ENCODE peak calls at places on chromosomes 16 and 17, in four cellular contexts. S is breast epithelium, I is cardiac muscle cell, O is PC-3. B is an unnamed sample.

GRCh38 chr16:73054732-73055481 is 7.0 kb upstream of the ZFHX3 start:
- DNase-seq in S (no peak), I (no peak), O (peak; percentile 77), B (no peak)

GRCh38 chr16:4015275-4015990 is 100.8 kb downstream of the ADCY9 start:
- DNase-seq in S (no peak), O (no peak), I (no peak), B (no peak)

GRCh38 chr16:74735162-74735452 is 34.4 kb upstream of the MLKL start:
- DNase-seq in S (no peak), O (no peak), I (no peak), B (no peak)

GRCh38 chr16:70691223-70692129 is 5.6 kb upstream of the MTSS2 start:
- DNase-seq in S (no peak), I (peak; percentile 55), O (no peak), B (no peak)

GRCh38 chr17:11637796-11638195 is 39.5 kb downstream of the DNAH9 start:
- DNase-seq in I (no peak), S (no peak), O (no peak), B (no peak)

GRCh38 chr16:55379876-55380390 is 55.9 kb downstream of the IRX6 start:
- DNase-seq in S (no peak), O (no peak), I (no peak), B (no peak)

GRCh38 chr17:80486692-80487091 is 10.3 kb upstream of the NPTX1 start:
- DNase-seq in S (no peak), O (no peak), I (no peak), B (no peak)

GRCh38 chr16:65123846-65124513 is 2.1 kb upstream of the CDH11 start:
- DNase-seq in S (no peak), O (no peak), I (no peak), B (no peak)

GRCh38 chr16:25270577-25270976 is 12.9 kb upstream of the ZKSCAN2 start:
- DNase-seq in S (no peak), O (no peak), I (no peak), B (no peak)

GRCh38 chr16:88804552-88805339 is 1.2 kb downstream of the CDT1 start:
- DNase-seq in I (no peak), O (peak; percentile 39), S (no peak), B (no peak)

GRCh38 chr17:17812211-17813054 is 24.4 kb downstream of the SREBF1 start:
- DNase-seq in O (peak; percentile 63), I (peak; percentile 73), S (peak; percentile 79), B (peak; percentile 60)

GRCh38 chr17:59840908-59841666 is 51.7 kb downstream of the TUBD1 start:
- DNase-seq in I (no peak), O (peak; percentile 45), S (no peak), B (no peak)

GRCh38 chr16:19235886-19236285 is 49.6 kb upstream of the CLEC19A start:
- DNase-seq in S (no peak), O (no peak), I (no peak), B (no peak)

GRCh38 chr16:82633964-82634600 is 7.3 kb downstream of the CDH13 start:
- DNase-seq in I (no peak), O (peak; percentile 25), S (no peak), B (no peak)

GRCh38 chr16:10539256-10539655 is 41.1 kb downstream of the EMP2 start:
- DNase-seq in I (no peak), O (peak; percentile 84), S (no peak), B (no peak)

GRCh38 chr16:30876867-30877266 is 17.0 kb downstream of the BCL7C start:
- DNase-seq in S (no peak), I (no peak), O (no peak), B (no peak)
- H3K4me1 ChIP-seq in S (no peaks in the 10 kb centered on the region), I (peaks cover 19% of the 10 kb centered on the region), O (peaks cover 12% of the 10 kb centered on the region), B (peaks cover 24% of the 10 kb centered on the region)

DNA sequence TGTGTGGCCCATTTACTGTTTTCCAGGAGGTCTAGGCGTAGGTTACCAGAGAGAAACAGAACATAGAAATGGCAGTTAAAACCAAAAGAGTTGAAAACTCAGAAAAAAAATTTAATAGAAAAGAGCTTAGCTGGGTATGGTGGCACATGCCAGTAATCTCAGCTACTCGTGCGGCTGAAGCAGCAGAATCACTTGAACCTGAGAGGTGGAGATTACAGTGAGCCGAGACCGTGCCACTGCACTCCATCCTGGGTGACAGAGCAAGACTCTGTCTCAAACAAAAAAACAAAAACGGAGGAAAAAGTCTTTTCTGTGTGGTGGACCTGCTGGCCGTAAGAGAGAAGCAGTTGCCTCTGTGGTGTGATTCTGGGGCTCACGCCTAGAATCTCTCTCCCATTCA is 35.8 kb downstream of the MRTFB start:
- DNase-seq in I (no peak), S (no peak), O (no peak), B (no peak)
- H3K4me3 ChIP-seq in I (no peak overlapping the region), S (no peak overlapping the region), O (no peak overlapping the region), B (no peak overlapping the region)

GRCh38 chr17:78595135-78595810 is 18.1 kb upstream of the DNAH17 start:
- DNase-seq in S (no peak), I (no peak), O (no peak), B (no peak)

GRCh38 chr17:78589031-78589675 is 12.0 kb upstream of the DNAH17 start:
- DNase-seq in O (no peak), S (no peak), I (no peak), B (no peak)

GRCh38 chr17:78589885-78590284 is 12.7 kb upstream of the DNAH17 start:
- DNase-seq in O (peak; percentile 43), S (no peak), I (no peak), B (no peak)

GRCh38 chr17:78591263-78591671 is 14.1 kb upstream of the DNAH17 start:
- DNase-seq in O (no peak), I (no peak), S (no peak), B (no peak)

GRCh38 chr17:78592991-78593329 is 15.8 kb upstream of the DNAH17 start:
- DNase-seq in O (no peak), I (no peak), S (no peak), B (no peak)
- H3K27ac ChIP-seq in O (peak overlapping the region; percentile 38), I (no peak overlapping the region), S (peak overlapping the region; percentile 52), B (no peak overlapping the region)

DNA sequence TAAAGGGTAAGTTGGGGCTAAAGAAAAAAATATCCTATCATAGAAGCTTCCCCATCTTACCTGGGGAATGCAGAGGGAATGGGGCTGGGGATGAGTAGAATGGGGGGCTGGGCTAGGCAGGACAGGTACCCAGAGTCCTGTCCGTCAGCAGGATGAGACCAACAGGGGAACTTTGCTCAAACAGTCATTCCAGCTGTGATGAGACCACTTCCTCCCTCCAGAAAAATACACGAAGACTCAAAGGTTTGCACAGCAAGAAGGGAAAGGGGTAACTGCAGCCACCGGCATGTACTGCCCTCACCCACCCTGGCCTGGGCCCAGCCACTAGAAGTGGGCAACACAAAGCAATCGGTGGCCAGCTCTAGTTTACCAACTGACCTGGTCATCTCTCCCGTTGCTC is 20.7 kb upstream of the SLC35B1 start:
- DNase-seq in I (no peak), S (no peak), O (no peak), B (no peak)
- H3K4me1 ChIP-seq in I (peaks cover 3% of the 10 kb centered on the region), S (no peaks in the 10 kb centered on the region), O (no peaks in the 10 kb centered on the region), B (peaks cover 36% of the 10 kb centered on the region)

GRCh38 chr17:81510524-81510797 is 2.1 kb downstream of the ACTG1 start:
- DNase-seq in O (no peak), I (no peak), S (no peak), B (no peak)
- H3K4me3 ChIP-seq in O (peak overlapping the region; percentile 99), I (peak overlapping the region; percentile 100), S (peak overlapping the region; percentile 79), B (peak overlapping the region; percentile 84)

DNA sequence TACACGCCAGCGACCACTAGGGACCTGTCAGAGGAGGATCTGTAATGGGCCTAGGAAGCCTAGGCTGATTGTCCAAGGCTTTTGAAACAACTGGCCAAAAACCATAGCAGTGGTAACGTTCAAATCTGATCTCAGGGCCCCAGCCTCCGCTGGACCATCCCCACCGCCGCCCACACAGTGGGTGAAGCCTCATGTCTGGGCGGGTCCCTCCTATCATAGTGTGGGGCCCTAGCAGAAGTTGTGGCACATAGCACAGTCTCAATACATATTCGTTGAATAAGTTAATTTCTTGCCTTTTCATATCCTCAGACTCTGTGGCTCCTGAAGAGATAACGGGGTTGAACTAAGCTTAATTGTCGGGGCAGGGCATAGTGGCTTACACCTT is 818 bp downstream of the DPH1 start:
- DNase-seq in S (no peak), I (no peak), O (no peak), B (no peak)
- H3K27ac ChIP-seq in S (no peak overlapping the region), I (peak overlapping the region; percentile 64), O (no peak overlapping the region), B (peak overlapping the region; percentile 73)

GRCh38 chr17:1027044-1027443 is 30.1 kb downstream of the TIMM22 start:
- DNase-seq in O (no peak), I (no peak), S (no peak), B (no peak)

GRCh38 chr17:1030684-1031557 is 34.0 kb downstream of the TIMM22 start:
- DNase-seq in O (no peak), S (no peak), I (no peak), B (no peak)

GRCh38 chr17:1029912-1030656 is 33.2 kb downstream of the TIMM22 start:
- DNase-seq in O (no peak), I (no peak), S (no peak), B (no peak)

GRCh38 chr17:1031711-1032110 is 34.8 kb downstream of the TIMM22 start:
- DNase-seq in O (no peak), S (no peak), I (peak; percentile 58), B (no peak)

DNA sequence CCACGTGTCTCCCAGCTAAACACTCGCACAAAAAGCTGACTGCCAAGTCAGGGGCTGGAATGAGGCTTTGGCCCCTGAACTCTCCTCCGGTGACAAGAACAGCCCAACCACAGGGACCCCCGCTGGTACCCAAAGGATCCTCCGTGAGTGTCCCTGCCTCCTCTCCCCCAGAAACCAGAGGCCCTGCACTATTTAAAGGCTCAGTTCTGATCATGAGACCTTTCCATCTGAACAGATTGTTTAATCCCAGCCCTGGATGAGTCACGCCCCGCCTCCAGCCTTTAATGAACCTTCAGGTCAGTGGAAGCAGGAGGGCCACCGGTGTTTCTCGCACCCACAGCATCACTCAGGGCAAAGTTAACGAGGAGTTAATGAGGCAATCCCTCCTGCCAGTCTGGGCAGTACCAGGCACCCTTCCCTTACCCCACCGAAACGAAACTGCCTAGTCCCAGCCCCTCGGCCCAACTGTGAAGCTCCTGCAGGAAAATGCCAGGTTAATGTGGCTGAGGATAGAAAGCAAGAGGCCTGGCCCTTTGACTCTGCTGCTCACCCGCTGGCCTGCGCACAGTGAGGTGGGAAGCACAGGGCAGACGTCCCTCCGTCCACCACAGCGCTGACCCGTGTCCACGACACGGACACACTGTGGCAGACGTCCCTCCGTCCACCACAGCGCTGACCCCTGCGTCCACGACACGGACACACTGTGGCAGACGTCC is 32.4 kb downstream of the TIMM22 start:
- DNase-seq in S (no peak), I (no peak), O (no peak), B (no peak)
- H3K4me1 ChIP-seq in S (no peaks in the 10 kb centered on the region), I (peaks cover 6% of the 10 kb centered on the region), O (no peaks in the 10 kb centered on the region), B (no peaks in the 10 kb centered on the region)

DNA sequence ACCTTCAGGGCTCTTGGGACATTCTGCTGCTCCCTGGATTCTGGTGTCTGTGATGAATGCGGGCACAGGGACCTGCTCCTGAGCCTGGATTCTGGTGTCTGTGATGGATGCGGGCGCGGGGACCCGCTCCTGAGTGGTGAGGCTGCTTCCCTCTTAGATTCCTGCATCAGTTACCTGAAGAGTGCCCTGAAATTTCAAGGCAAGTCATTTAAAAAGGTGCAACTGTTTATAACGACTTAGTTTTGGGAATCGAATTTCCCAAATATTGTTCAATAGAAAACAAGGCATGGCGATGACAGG is 7.0 kb downstream of the TMEM204 start:
- DNase-seq in O (no peak), S (no peak), I (no peak), B (no peak)
- H3K4me3 ChIP-seq in O (no peak overlapping the region), S (no peak overlapping the region), I (no peak overlapping the region), B (no peak overlapping the region)

B was measured in CD8-positive, alpha-beta T cell.